ENCODE peak calls at places on chromosomes 5 and 9, in eight cellular contexts. Y is GM23338, W is OCI-LY7, G is neural progenitor cell, H is HCT116, U is SK-N-SH, B is PC-3, M is MM.1S. N is an unnamed sample.

GRCh38 chr5:80399553-80400239 is 8.2 kb upstream of the ZFYVE16 start:
- DNase-seq in M (peak), G (no peak), Y (no peak), B (peak), W (peak), U (peak), H (no peak), N (peak)

GRCh38 chr9:214488-215448 is at the start of gene DOCK8:
- DNase-seq in M (peak), W (peak), G (peak), H (peak), U (peak), B (peak), Y (peak), N (peak)

GRCh38 chr5:121573844-121574243 is 277.8 kb upstream of the FTMT start:
- DNase-seq in H (no peak), B (no peak), G (no peak), M (no peak), W (no peak), Y (no peak), U (no peak), N (no peak)

GRCh38 chr5:34439601-34440000 is 216.5 kb upstream of the RAI14 start:
- DNase-seq in M (no peak), G (peak), H (no peak), Y (no peak), B (no peak), U (no peak), W (no peak), N (no peak)

GRCh38 chr9:89042984-89043383 is 51.7 kb downstream of the S1PR3 start:
- DNase-seq in U (no peak), H (no peak), W (no peak), Y (no peak), G (no peak), B (no peak), M (no peak), N (no peak)

GRCh38 chr5:97297063-97297715 is 114.1 kb upstream of the RIOK2 start:
- DNase-seq in H (peak), G (peak), M (peak), B (peak), U (peak), Y (peak), W (peak), N (peak)

GRCh38 chr9:120904061-120904998 is 22.3 kb downstream of the TRAF1 start:
- DNase-seq in Y (no peak), M (peak), H (no peak), W (peak), U (no peak), B (no peak), G (no peak), N (no peak)

GRCh38 chr9:41229408-41230401 is 40.6 kb upstream of the ZNG1F start:
- DNase-seq in U (peak), H (no peak), B (no peak), Y (peak), G (peak), M (no peak), W (peak), N (peak)

GRCh38 chr9:35813434-35814105 is 1.3 kb downstream of the HINT2 start:
- DNase-seq in H (peak), G (peak), U (peak), W (peak), M (no peak), Y (peak), B (peak), N (peak)

GRCh38 chr5:181045316-181045715 is 5.2 kb downstream of the BTNL9 start:
- DNase-seq in B (no peak), Y (no peak), G (no peak), U (no peak), H (no peak), M (no peak), W (peak), N (no peak)

GRCh38 chr5:1793966-1794895 is 5.4 kb downstream of the MRPL36 start:
- DNase-seq in M (peak), H (no peak), W (no peak), G (no peak), Y (no peak), B (peak), U (no peak), N (peak)

GRCh38 chr5:156479864-156480263 is 152.9 kb downstream of the SGCD start:
- DNase-seq in G (no peak), U (no peak), Y (no peak), W (peak), H (no peak), B (no peak), M (no peak), N (peak)

GRCh38 chr9:92432972-92433548 is 8.8 kb upstream of the OMD start:
- DNase-seq in Y (no peak), G (no peak), B (no peak), H (no peak), W (no peak), U (no peak), M (no peak), N (no peak)

GRCh38 chr5:32278403-32278802 is 34.3 kb downstream of the MTMR12 start:
- DNase-seq in H (no peak), W (no peak), G (no peak), B (no peak), U (no peak), Y (no peak), M (peak), N (peak)

GRCh38 chr5:151192626-151193025 is 31.3 kb downstream of the CCDC69 start:
- DNase-seq in G (no peak), H (no peak), Y (no peak), W (peak), B (no peak), M (no peak), U (no peak), N (no peak)

GRCh38 chr9:18129809-18130334 is 344.1 kb upstream of the ADAMTSL1 start:
- DNase-seq in G (no peak), M (no peak), H (no peak), U (no peak), B (no peak), Y (peak), W (no peak), N (no peak)

GRCh38 chr9:71758785-71759184 is 9.5 kb downstream of the CEMIP2 start:
- DNase-seq in H (peak), W (no peak), M (no peak), Y (no peak), U (no peak), B (peak), G (no peak), N (no peak)

GRCh38 chr9:98187926-98188325 is 4.5 kb downstream of the CORO2A start:
- DNase-seq in M (no peak), W (no peak), B (no peak), G (no peak), U (no peak), Y (no peak), H (no peak), N (no peak)

GRCh38 chr5:39149966-39150365 is 69.4 kb downstream of the FYB1 start:
- DNase-seq in U (no peak), M (no peak), G (no peak), H (no peak), B (no peak), Y (peak), W (no peak), N (no peak)

GRCh38 chr5:78984020-78984610 is 995 bp downstream of the ARSB start:
- DNase-seq in G (peak), B (peak), W (peak), U (peak), Y (peak), H (no peak), M (peak), N (peak)

GRCh38 chr9:99340281-99340680 is 118.2 kb downstream of the SEC61B start:
- DNase-seq in H (no peak), B (peak), W (no peak), G (no peak), M (no peak), Y (no peak), U (no peak), N (no peak)

GRCh38 chr9:71733176-71733575 is 35.1 kb downstream of the CEMIP2 start:
- DNase-seq in U (no peak), Y (no peak), W (no peak), M (no peak), B (no peak), G (no peak), H (no peak), N (peak)

GRCh38 chr5:54551906-54552305 is 34.3 kb downstream of the SNX18 start:
- DNase-seq in G (no peak), M (no peak), W (no peak), U (no peak), Y (no peak), B (no peak), H (no peak), N (no peak)

GRCh38 chr5:98698359-98698758 is 75.1 kb upstream of the RGMB start:
- DNase-seq in W (no peak), Y (no peak), B (no peak), M (no peak), H (no peak), U (no peak), G (no peak), N (peak)

GRCh38 chr5:141328231-141328630 is 2.1 kb upstream of the PCDHGA1 start:
- DNase-seq in W (no peak), M (no peak), G (no peak), Y (no peak), U (no peak), B (peak), H (no peak), N (no peak)

GRCh38 chr9:99000480-99001395 is 57.0 kb downstream of the COL15A1 start:
- DNase-seq in B (peak), W (peak), M (peak), H (peak), U (peak), Y (peak), G (peak), N (peak)

GRCh38 chr5:110070836-110071235 is 381.1 kb downstream of the MAN2A1 start:
- DNase-seq in W (no peak), Y (no peak), B (no peak), H (no peak), U (no peak), G (no peak), M (no peak), N (no peak)

GRCh38 chr5:140189977-140190867 is 15.2 kb downstream of the CYSTM1 start:
- DNase-seq in U (no peak), B (no peak), M (no peak), G (peak), Y (no peak), H (no peak), W (no peak), N (peak)

GRCh38 chr5:177431317-177432142 is 5.1 kb downstream of the GRK6 start:
- DNase-seq in B (no peak), Y (no peak), H (no peak), G (no peak), W (peak), U (no peak), M (peak), N (no peak)

GRCh38 chr9:100098241-100098886 is 436 bp downstream of the ERP44 start:
- DNase-seq in H (peak), Y (peak), M (no peak), G (peak), W (peak), B (peak), U (peak), N (peak)

GRCh38 chr9:70101265-70101664 is 57.6 kb downstream of the MAMDC2 start:
- DNase-seq in M (no peak), G (no peak), Y (no peak), U (no peak), H (no peak), W (no peak), B (no peak), N (peak)

GRCh38 chr9:96253059-96253696 is 48.8 kb downstream of the HSD17B3 start:
- DNase-seq in G (no peak), Y (peak), U (no peak), H (no peak), M (peak), W (peak), B (no peak), N (no peak)

GRCh38 chr9:130932220-130933069 is 6.6 kb downstream of the FIBCD1 start:
- DNase-seq in W (no peak), Y (no peak), H (no peak), M (no peak), G (peak), B (peak), U (no peak), N (peak)

GRCh38 chr9:87109851-87110250 is 162.5 kb upstream of the GAS1 start:
- DNase-seq in H (no peak), Y (no peak), M (no peak), U (no peak), B (no peak), W (no peak), G (no peak), N (peak)

GRCh38 chr5:177565046-177565445 is 10.7 kb upstream of the FAM193B start:
- DNase-seq in U (no peak), Y (no peak), G (no peak), B (no peak), H (no peak), M (no peak), W (no peak), N (no peak)

GRCh38 chr5:55231476-55232193 is 1.8 kb downstream of the CCNO start:
- DNase-seq in Y (peak), G (peak), B (no peak), U (peak), W (no peak), M (no peak), H (no peak), N (peak)

GRCh38 chr9:76818271-76818670 is 54.0 kb downstream of the PCA3 start:
- DNase-seq in G (no peak), M (no peak), B (peak), H (peak), U (no peak), W (no peak), Y (no peak), N (peak)

GRCh38 chr5:150066901-150067396 is 19.4 kb downstream of the CSF1R start:
- DNase-seq in G (no peak), B (peak), H (no peak), M (no peak), U (no peak), Y (no peak), W (no peak), N (peak)
- TF ChIP-seq EZH2phosphoT487 in G (no peak), B (no peak), H (no peak), M (no peak), U (no peak), Y (no peak), W (no peak), N (no peak)

DNA sequence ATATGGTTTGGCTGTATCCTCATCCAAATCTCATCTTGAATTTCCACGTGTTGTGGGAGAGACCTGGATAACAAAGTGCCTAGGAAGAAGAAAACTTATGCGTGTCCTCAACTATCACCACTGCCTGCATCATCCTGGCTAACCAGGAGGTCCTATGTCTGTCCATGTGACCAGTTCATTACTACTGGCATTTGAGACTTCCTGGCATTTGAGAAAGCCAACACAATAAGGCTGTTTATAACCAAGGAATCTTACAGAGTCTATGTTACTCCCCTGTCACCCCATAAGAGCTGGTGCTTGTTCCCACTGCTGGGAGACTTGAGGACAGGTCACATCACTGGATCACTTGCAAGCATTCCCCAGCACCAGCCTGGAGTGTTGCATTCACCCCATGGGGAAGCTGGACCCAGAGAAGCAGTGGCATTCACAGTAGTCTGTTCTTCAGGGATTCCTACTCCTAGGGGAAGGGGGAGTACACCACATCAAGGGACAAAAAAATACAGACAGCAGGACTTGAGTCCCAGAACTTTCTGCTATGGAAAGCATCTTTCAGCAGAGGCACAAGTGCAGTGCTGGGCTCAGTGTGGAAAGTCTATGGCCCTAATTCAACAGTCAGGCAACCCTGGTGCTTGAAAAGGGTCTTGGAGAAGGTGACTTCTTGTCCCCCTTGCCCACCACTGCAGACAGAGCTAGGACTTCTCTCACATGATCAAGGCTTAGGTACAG is 717.1 kb downstream of the SEMA5A start:
- DNase-seq in M (no peak), W (no peak), H (no peak), B (no peak), G (no peak), U (no peak), Y (no peak), N (peak)
- TF ChIP-seq EZH2phosphoT487 in M (no peak), W (no peak), H (no peak), B (no peak), G (no peak), U (no peak), Y (no peak), N (no peak)

GRCh38 chr5:4348919-4349318 is 753.3 kb downstream of the IRX1 start:
- DNase-seq in M (no peak), W (no peak), H (no peak), B (no peak), U (no peak), Y (no peak), G (no peak), N (no peak)
- TF ChIP-seq EZH2phosphoT487 in M (no peak), W (no peak), H (no peak), B (no peak), U (no peak), Y (no peak), G (no peak), N (no peak)

DNA sequence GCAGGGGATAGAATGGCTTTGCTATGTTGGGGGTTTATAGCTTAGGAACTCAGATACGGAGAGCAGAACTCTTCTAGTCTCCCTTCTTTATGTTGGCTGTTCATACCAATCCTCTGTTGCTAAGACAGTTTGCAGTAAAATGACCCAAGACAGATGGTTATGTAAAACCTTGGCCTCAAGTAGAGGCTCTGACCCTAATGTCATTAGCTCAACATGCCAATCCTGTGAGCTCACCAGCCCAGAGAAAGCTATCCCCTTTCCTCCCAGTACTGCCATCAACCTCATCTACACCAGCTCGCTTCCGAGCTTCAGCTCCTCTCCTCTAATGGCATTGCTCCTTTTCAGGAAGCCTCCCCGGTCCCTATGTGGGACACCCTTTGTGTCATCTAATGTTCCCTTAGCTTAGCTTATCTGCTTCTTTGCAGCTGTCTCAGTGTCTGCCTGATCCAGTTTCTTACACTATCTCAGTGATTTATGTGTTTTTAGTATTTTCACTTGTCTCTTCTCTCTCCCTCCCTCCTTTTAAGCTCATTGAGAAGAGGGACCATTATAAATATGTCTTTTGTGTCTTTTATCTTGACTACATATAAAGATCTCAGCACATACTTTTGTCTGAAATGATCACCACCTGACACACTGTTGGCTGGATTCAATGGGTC is 281.3 kb upstream of the CLINT1 start:
- DNase-seq in G (no peak), W (no peak), U (no peak), H (no peak), B (peak), M (no peak), Y (no peak), N (peak)
- TF ChIP-seq EZH2phosphoT487 in G (no peak), W (no peak), U (no peak), H (no peak), B (no peak), M (no peak), Y (no peak), N (no peak)

DNA sequence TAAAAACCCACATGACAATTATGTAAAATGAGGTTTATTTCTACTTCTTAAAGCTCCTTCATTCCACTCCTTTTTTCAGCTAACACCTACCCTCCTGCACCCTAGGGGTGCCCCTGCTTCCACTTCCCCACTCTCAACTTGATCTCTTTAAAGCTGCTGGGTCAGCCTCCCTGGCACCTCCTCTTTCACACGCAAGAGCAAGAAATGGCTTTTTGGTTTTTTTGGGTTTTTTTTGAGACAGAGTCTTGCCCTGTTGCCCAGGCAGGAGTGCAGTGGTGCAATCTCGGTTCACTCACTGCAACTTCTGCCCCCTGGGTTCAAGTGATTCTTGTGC is 64.4 kb downstream of the SUSD1 start:
- DNase-seq in G (no peak), B (no peak), H (no peak), W (no peak), U (no peak), Y (no peak), M (no peak), N (no peak)
- TF ChIP-seq EZH2phosphoT487 in G (no peak), B (no peak), H (no peak), W (no peak), U (no peak), Y (no peak), M (no peak), N (no peak)

GRCh38 chr9:6968271-6968670 is 210.5 kb downstream of the KDM4C start:
- DNase-seq in W (no peak), B (no peak), U (no peak), Y (no peak), G (no peak), H (no peak), M (peak), N (peak)

GRCh38 chr9:6973762-6974161 is 216.0 kb downstream of the KDM4C start:
- DNase-seq in W (no peak), B (peak), G (no peak), Y (no peak), M (no peak), U (no peak), H (no peak), N (peak)

GRCh38 chr9:6965566-6965965 is 207.8 kb downstream of the KDM4C start:
- DNase-seq in Y (no peak), W (no peak), M (no peak), B (no peak), H (no peak), G (no peak), U (no peak), N (no peak)

GRCh38 chr9:6973089-6973488 is 215.3 kb downstream of the KDM4C start:
- DNase-seq in Y (no peak), M (no peak), U (no peak), B (no peak), G (no peak), W (no peak), H (no peak), N (no peak)

DNA sequence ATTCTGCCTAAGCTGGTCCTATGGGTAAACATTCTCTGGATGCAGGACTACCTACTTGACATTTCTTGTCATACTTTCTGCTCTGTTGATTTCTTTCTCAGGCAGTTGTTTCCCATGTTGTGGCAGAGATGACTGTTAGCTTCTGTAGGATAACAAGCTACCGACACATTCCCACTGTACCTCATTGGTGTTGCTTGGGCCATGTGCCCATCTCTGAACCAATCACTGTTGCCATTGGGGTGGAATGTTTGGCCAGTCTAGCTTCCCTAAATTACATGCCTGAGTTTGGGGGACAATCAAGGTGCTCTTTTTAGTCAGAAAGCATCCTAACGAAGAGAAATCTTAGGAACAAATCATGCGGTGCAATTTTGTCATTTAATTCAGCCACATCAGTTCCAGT is 212.0 kb downstream of the KDM4C start:
- DNase-seq in H (no peak), W (no peak), M (no peak), B (no peak), G (no peak), U (no peak), Y (peak), N (no peak)
- TF ChIP-seq EZH2phosphoT487 in H (no peak), W (no peak), M (no peak), B (no peak), G (no peak), U (no peak), Y (no peak), N (no peak)

GRCh38 chr5:440413-441180 is 2.4 kb upstream of the EXOC3 start:
- DNase-seq in G (no peak), Y (no peak), W (no peak), B (no peak), M (no peak), U (no peak), H (no peak), N (no peak)
- TF ChIP-seq EZH2phosphoT487 in G (no peak), Y (no peak), W (no peak), B (no peak), M (no peak), U (no peak), H (no peak), N (no peak)